ENCODE peak calls at places on chromosomes 5 and 9, in four cellular contexts. A, P, H and U are unnamed samples.

GRCh38 chr5:89864941-89865340 is 544.6 kb downstream of the CETN3 start:
- DNase-seq in A (no peak), H (no peak), P (no peak), U (no peak)

GRCh38 chr9:129697111-129697955 is 31.9 kb downstream of the PRRX2 start:
- DNase-seq in A (peak), P (peak), H (no peak), U (peak)

GRCh38 chr5:132761321-132762240 is 14.4 kb downstream of the CCNI2 start:
- DNase-seq in H (no peak), P (no peak), A (no peak), U (no peak)

GRCh38 chr9:129716091-129716490 is 36.8 kb downstream of the PTGES start:
- DNase-seq in P (no peak), A (no peak), H (no peak), U (no peak)

GRCh38 chr5:42143361-42143760 is 218.3 kb downstream of the FBXO4 start:
- DNase-seq in P (no peak), H (no peak), A (no peak), U (no peak)

GRCh38 chr5:74579215-74579614 is 61.3 kb downstream of the ENC1 start:
- DNase-seq in P (peak), H (no peak), A (peak), U (no peak)

GRCh38 chr9:96874947-96875459 is 20.7 kb upstream of the ZNF782 start:
- DNase-seq in P (peak), H (no peak), A (peak), U (no peak)

GRCh38 chr5:176732736-176733585 is 77.4 kb upstream of the UNC5A start:
- DNase-seq in H (no peak), A (no peak), P (no peak), U (peak)

GRCh38 chr5:51479840-51480239 is 96.6 kb downstream of the ISL1 start:
- DNase-seq in P (no peak), H (no peak), A (no peak), U (no peak)

GRCh38 chr5:177409043-177409801 is at the start of gene F12:
- DNase-seq in A (no peak), P (no peak), H (no peak), U (no peak)

GRCh38 chr5:157564149-157564711 is 11.3 kb downstream of the ADAM19 start:
- DNase-seq in P (no peak), A (no peak), H (no peak), U (no peak)

GRCh38 chr5:127187711-127188110 is 102.9 kb upstream of the MEGF10 start:
- DNase-seq in H (no peak), A (no peak), P (no peak), U (no peak)

GRCh38 chr5:68287631-68287975 is 72.0 kb downstream of the PIK3R1 start:
- DNase-seq in A (no peak), H (no peak), P (no peak), U (no peak)

GRCh38 chr5:124309241-124309977 is 437.0 kb downstream of the ZNF608 start:
- DNase-seq in H (no peak), A (no peak), P (no peak), U (peak)

GRCh38 chr5:122515709-122516431 is 203.8 kb downstream of the SNCAIP start:
- DNase-seq in H (no peak), P (peak), A (peak), U (peak)

GRCh38 chr5:134240421-134240962 is 14.6 kb upstream of the PPP2CA start:
- DNase-seq in A (no peak), P (peak), H (no peak), U (no peak)

GRCh38 chr9:106405871-106406435 is 457.0 kb upstream of the ZNF462 start:
- DNase-seq in A (no peak), P (no peak), H (no peak), U (no peak)

GRCh38 chr5:116404001-116404400 is 170.6 kb downstream of the SEMA6A start:
- DNase-seq in P (no peak), H (no peak), A (no peak), U (no peak)